ENCODE peak calls at places on chromosomes 12 and 14, in nine cellular contexts. One of them, this sample, is unnamed. For H3K4me1 and H3K36me3, the result is how much of the 10 kb centered on the place peaks cover.

GRCh38 chr12:100851637-100852036 is 57.1 kb downstream of the ANO4 start:
- DNase-seq in body of pancreas: no peak
- DNase-seq in mammary epithelial cell: no peak
- DNase-seq in GM23248: no peak
- DNase-seq in aorta: no peak
- DNase-seq in sigmoid colon: no peak
- DNase-seq in transverse colon: no peak
- DNase-seq in adipocyte: no peak
- DNase-seq in PC-3: no peak
- DNase-seq in this sample: no peak

GRCh38 chr12:93154096-93154728 is 223.5 kb upstream of the NUDT4 start:
- DNase-seq in PC-3: no peak
- DNase-seq in transverse colon: no peak
- DNase-seq in mammary epithelial cell: no peak
- DNase-seq in body of pancreas: no peak
- DNase-seq in GM23248: no peak
- DNase-seq in adipocyte: no peak
- DNase-seq in aorta: no peak
- DNase-seq in sigmoid colon: no peak
- DNase-seq in this sample: no peak

GRCh38 chr12:64387201-64387816 is 3.2 kb downstream of the C12orf56 start:
- DNase-seq in sigmoid colon: no peak
- DNase-seq in PC-3: peak
- DNase-seq in mammary epithelial cell: peak
- DNase-seq in aorta: no peak
- DNase-seq in transverse colon: no peak
- DNase-seq in body of pancreas: no peak
- DNase-seq in adipocyte: no peak
- DNase-seq in GM23248: no peak
- DNase-seq in this sample: no peak

GRCh38 chr12:108609535-108610335 is 11.9 kb upstream of the TMEM119 start:
- DNase-seq in adipocyte: peak
- DNase-seq in transverse colon: peak
- DNase-seq in sigmoid colon: peak
- DNase-seq in mammary epithelial cell: no peak
- DNase-seq in aorta: peak
- DNase-seq in GM23248: peak
- DNase-seq in body of pancreas: peak
- DNase-seq in PC-3: no peak
- DNase-seq in this sample: peak

GRCh38 chr12:3205742-3206519 is 128.8 kb downstream of the TSPAN9 start:
- DNase-seq in PC-3: no peak
- DNase-seq in transverse colon: no peak
- DNase-seq in GM23248: no peak
- DNase-seq in adipocyte: no peak
- DNase-seq in aorta: no peak
- DNase-seq in body of pancreas: peak
- DNase-seq in mammary epithelial cell: no peak
- DNase-seq in sigmoid colon: no peak
- DNase-seq in this sample: no peak

GRCh38 chr14:79605863-79606262 is 605.4 kb downstream of the DIO2 start:
- DNase-seq in GM23248: no peak
- DNase-seq in sigmoid colon: no peak
- DNase-seq in transverse colon: no peak
- DNase-seq in body of pancreas: no peak
- DNase-seq in mammary epithelial cell: no peak
- DNase-seq in adipocyte: no peak
- DNase-seq in aorta: no peak
- DNase-seq in PC-3: no peak
- DNase-seq in this sample: peak

GRCh38 chr12:51196547-51196946 is 21.3 kb downstream of the POU6F1 start:
- DNase-seq in PC-3: no peak
- DNase-seq in aorta: no peak
- DNase-seq in GM23248: no peak
- DNase-seq in transverse colon: no peak
- DNase-seq in adipocyte: no peak
- DNase-seq in body of pancreas: no peak
- DNase-seq in mammary epithelial cell: no peak
- DNase-seq in sigmoid colon: peak
- DNase-seq in this sample: no peak

GRCh38 chr14:61654026-61654425 is 41.3 kb upstream of the HIF1A start:
- DNase-seq in GM23248: no peak
- DNase-seq in sigmoid colon: no peak
- DNase-seq in transverse colon: no peak
- DNase-seq in PC-3: no peak
- DNase-seq in adipocyte: no peak
- DNase-seq in mammary epithelial cell: no peak
- DNase-seq in aorta: no peak
- DNase-seq in body of pancreas: no peak
- DNase-seq in this sample: no peak

GRCh38 chr14:61841145-61841544 is 78.9 kb downstream of the SNAPC1 start:
- DNase-seq in transverse colon: no peak
- DNase-seq in GM23248: peak
- DNase-seq in sigmoid colon: no peak
- DNase-seq in adipocyte: peak
- DNase-seq in aorta: no peak
- DNase-seq in mammary epithelial cell: no peak
- DNase-seq in PC-3: peak
- DNase-seq in body of pancreas: no peak
- DNase-seq in this sample: no peak

GRCh38 chr14:25756880-25757279 is 706.9 kb upstream of the STXBP6 start:
- DNase-seq in adipocyte: no peak
- DNase-seq in sigmoid colon: no peak
- DNase-seq in aorta: no peak
- DNase-seq in GM23248: no peak
- DNase-seq in PC-3: no peak
- DNase-seq in body of pancreas: no peak
- DNase-seq in mammary epithelial cell: no peak
- DNase-seq in transverse colon: no peak
- DNase-seq in this sample: no peak

GRCh38 chr14:74861734-74862090 is 14.2 kb downstream of the PROX2 start:
- DNase-seq in transverse colon: no peak
- DNase-seq in PC-3: no peak
- DNase-seq in adipocyte: no peak
- DNase-seq in sigmoid colon: no peak
- DNase-seq in GM23248: no peak
- DNase-seq in aorta: no peak
- DNase-seq in body of pancreas: no peak
- DNase-seq in mammary epithelial cell: no peak
- DNase-seq in this sample: no peak

GRCh38 chr14:93234798-93235197 is 27.7 kb downstream of the UBR7 start:
- DNase-seq in body of pancreas: peak
- DNase-seq in aorta: no peak
- DNase-seq in transverse colon: no peak
- DNase-seq in PC-3: peak
- DNase-seq in GM23248: peak
- DNase-seq in mammary epithelial cell: peak
- DNase-seq in sigmoid colon: no peak
- DNase-seq in adipocyte: peak
- DNase-seq in this sample: peak

GRCh38 chr14:28751467-28752058 is 15.0 kb upstream of the FOXG1 start:
- DNase-seq in sigmoid colon: no peak
- DNase-seq in PC-3: peak
- DNase-seq in adipocyte: peak
- DNase-seq in body of pancreas: peak
- DNase-seq in GM23248: peak
- DNase-seq in transverse colon: no peak
- DNase-seq in mammary epithelial cell: peak
- DNase-seq in aorta: no peak
- DNase-seq in this sample: peak

GRCh38 chr12:131856366-131857097 is 28.3 kb downstream of the MMP17 start:
- DNase-seq in PC-3: no peak
- DNase-seq in transverse colon: no peak
- DNase-seq in adipocyte: no peak
- DNase-seq in sigmoid colon: no peak
- DNase-seq in aorta: no peak
- DNase-seq in mammary epithelial cell: no peak
- DNase-seq in body of pancreas: no peak
- DNase-seq in GM23248: no peak
- DNase-seq in this sample: no peak

GRCh38 chr12:102300824-102301461 is 103.3 kb upstream of the PMCH start:
- DNase-seq in mammary epithelial cell: peak
- DNase-seq in transverse colon: no peak
- DNase-seq in PC-3: peak
- DNase-seq in adipocyte: peak
- DNase-seq in GM23248: peak
- DNase-seq in aorta: no peak
- DNase-seq in sigmoid colon: no peak
- DNase-seq in body of pancreas: peak
- DNase-seq in this sample: peak

GRCh38 chr12:46303039-46303666 is 34.3 kb upstream of the SLC38A1 start:
- DNase-seq in aorta: no peak
- DNase-seq in body of pancreas: peak
- DNase-seq in transverse colon: peak
- DNase-seq in adipocyte: peak
- DNase-seq in GM23248: peak
- DNase-seq in sigmoid colon: no peak
- DNase-seq in PC-3: peak
- DNase-seq in mammary epithelial cell: peak
- DNase-seq in this sample: peak

GRCh38 chr14:31059152-31059924 is 33.2 kb upstream of the STRN3 start:
- DNase-seq in transverse colon: peak
- DNase-seq in adipocyte: peak
- DNase-seq in PC-3: peak
- DNase-seq in body of pancreas: peak
- DNase-seq in mammary epithelial cell: peak
- DNase-seq in GM23248: peak
- DNase-seq in aorta: no peak
- DNase-seq in sigmoid colon: no peak
- DNase-seq in this sample: peak
- H3K4me1 ChIP-seq in transverse colon: under half
- H3K4me1 ChIP-seq in adipocyte: under half
- H3K4me1 ChIP-seq in PC-3: under half
- H3K4me1 ChIP-seq in body of pancreas: under half
- H3K4me1 ChIP-seq in mammary epithelial cell: under half
- H3K4me1 ChIP-seq in GM23248: under half
- H3K4me1 ChIP-seq in aorta: under half
- H3K4me1 ChIP-seq in sigmoid colon: under half
- H3K4me1 ChIP-seq in this sample: under half

GRCh38 chr14:95948608-95949007 is 72.0 kb downstream of the TUNAR start:
- DNase-seq in PC-3: no peak
- DNase-seq in adipocyte: no peak
- DNase-seq in mammary epithelial cell: no peak
- DNase-seq in body of pancreas: no peak
- DNase-seq in sigmoid colon: no peak
- DNase-seq in transverse colon: no peak
- DNase-seq in aorta: no peak
- DNase-seq in GM23248: no peak
- DNase-seq in this sample: no peak

GRCh38 chr14:95946867-95947266 is 70.2 kb downstream of the TUNAR start:
- DNase-seq in mammary epithelial cell: no peak
- DNase-seq in GM23248: no peak
- DNase-seq in sigmoid colon: no peak
- DNase-seq in body of pancreas: peak
- DNase-seq in adipocyte: no peak
- DNase-seq in aorta: no peak
- DNase-seq in PC-3: no peak
- DNase-seq in transverse colon: no peak
- DNase-seq in this sample: no peak

GRCh38 chr14:95941897-95942296 is 65.3 kb downstream of the TUNAR start:
- DNase-seq in mammary epithelial cell: no peak
- DNase-seq in sigmoid colon: no peak
- DNase-seq in body of pancreas: no peak
- DNase-seq in aorta: no peak
- DNase-seq in GM23248: no peak
- DNase-seq in PC-3: no peak
- DNase-seq in transverse colon: no peak
- DNase-seq in adipocyte: no peak
- DNase-seq in this sample: no peak

DNA sequence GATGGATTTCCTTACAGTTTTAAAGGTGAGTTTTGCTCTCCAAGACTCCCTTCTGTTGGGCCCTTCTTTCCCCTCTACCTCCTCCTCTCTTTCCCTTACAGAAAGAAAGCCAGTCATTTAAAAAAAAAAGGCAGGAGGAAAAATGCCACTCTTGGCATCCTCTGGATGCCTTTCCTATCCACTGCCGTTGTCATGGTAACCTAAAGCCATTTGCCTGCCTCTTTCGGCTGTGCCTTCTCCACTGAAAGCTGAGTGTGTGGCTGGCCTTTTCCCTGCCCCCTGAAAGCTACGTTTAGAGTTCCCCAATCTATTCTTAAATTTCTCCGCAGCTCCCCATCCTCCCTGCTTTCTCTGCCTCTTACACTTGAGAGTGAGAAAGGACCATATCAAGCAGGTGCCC is 67.1 kb downstream of the TUNAR start:
- DNase-seq in mammary epithelial cell: no peak
- DNase-seq in sigmoid colon: no peak
- DNase-seq in aorta: no peak
- DNase-seq in transverse colon: no peak
- DNase-seq in body of pancreas: no peak
- DNase-seq in PC-3: no peak
- DNase-seq in adipocyte: no peak
- DNase-seq in GM23248: no peak
- DNase-seq in this sample: no peak
- H3K4me3 ChIP-seq in mammary epithelial cell: no peak
- H3K4me3 ChIP-seq in sigmoid colon: no peak
- H3K4me3 ChIP-seq in aorta: no peak
- H3K4me3 ChIP-seq in transverse colon: no peak
- H3K4me3 ChIP-seq in body of pancreas: no peak
- H3K4me3 ChIP-seq in PC-3: no peak
- H3K4me3 ChIP-seq in adipocyte: no peak
- H3K4me3 ChIP-seq in GM23248: no peak
- H3K4me3 ChIP-seq in this sample: no peak

DNA sequence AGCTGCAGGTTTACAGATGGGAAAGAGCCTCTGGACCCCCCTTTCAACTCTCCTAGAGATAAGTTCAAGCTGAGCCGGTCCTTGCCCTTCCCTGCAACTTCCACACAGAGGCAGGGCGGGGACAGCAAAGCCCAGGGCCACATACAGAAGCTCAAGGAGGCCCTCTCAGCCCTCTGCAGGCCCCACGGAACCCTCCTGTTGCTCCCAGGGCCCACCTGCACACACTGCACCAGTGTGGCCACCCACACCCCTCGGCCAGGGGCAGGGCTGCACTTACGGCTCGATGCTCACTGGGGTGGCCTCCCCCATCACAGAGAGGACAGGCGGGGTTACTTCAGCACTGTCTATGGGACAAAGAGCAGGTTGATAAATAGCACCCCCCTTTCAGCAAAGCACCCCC is 13.0 kb upstream of the PNMA1 start:
- DNase-seq in adipocyte: no peak
- DNase-seq in sigmoid colon: no peak
- DNase-seq in transverse colon: no peak
- DNase-seq in PC-3: no peak
- DNase-seq in aorta: no peak
- DNase-seq in GM23248: no peak
- DNase-seq in mammary epithelial cell: no peak
- DNase-seq in body of pancreas: no peak
- DNase-seq in this sample: no peak
- H3K36me3 ChIP-seq in adipocyte: under half
- H3K36me3 ChIP-seq in sigmoid colon: under half
- H3K36me3 ChIP-seq in transverse colon: under half
- H3K36me3 ChIP-seq in PC-3: half or more
- H3K36me3 ChIP-seq in aorta: under half
- H3K36me3 ChIP-seq in GM23248: under half
- H3K36me3 ChIP-seq in mammary epithelial cell: under half
- H3K36me3 ChIP-seq in body of pancreas: under half
- H3K36me3 ChIP-seq in this sample: under half

DNA sequence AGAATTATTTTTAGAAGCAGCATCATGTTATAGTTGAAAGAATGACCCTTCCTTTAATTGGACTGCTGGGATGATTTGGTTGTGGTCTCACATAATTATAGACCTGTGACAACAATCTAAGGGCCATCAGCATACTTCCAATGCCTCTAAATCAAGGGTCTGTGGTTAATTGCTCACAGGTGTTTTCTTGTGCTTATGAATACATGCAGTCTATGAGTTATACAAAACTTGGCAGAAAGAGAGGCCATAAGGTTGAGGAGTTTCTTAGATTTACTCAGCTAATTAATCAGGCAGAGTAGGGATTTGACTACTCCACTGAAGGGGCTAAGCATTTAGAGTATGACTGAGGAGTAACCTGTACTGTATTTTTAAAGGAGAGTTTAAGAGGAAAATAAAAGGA is 37.0 kb upstream of the FRMD6 start:
- DNase-seq in aorta: no peak
- DNase-seq in transverse colon: no peak
- DNase-seq in body of pancreas: no peak
- DNase-seq in PC-3: no peak
- DNase-seq in GM23248: peak
- DNase-seq in sigmoid colon: no peak
- DNase-seq in mammary epithelial cell: peak
- DNase-seq in adipocyte: peak
- DNase-seq in this sample: peak
- H3K4me1 ChIP-seq in aorta: under half
- H3K4me1 ChIP-seq in transverse colon: under half
- H3K4me1 ChIP-seq in body of pancreas: under half
- H3K4me1 ChIP-seq in PC-3: under half
- H3K4me1 ChIP-seq in GM23248: half or more
- H3K4me1 ChIP-seq in sigmoid colon: under half
- H3K4me1 ChIP-seq in mammary epithelial cell: under half
- H3K4me1 ChIP-seq in adipocyte: under half
- H3K4me1 ChIP-seq in this sample: under half

This sample was measured in astrocyte.